ENCODE peak calls at places on chromosomes 13 and 19, in five cellular contexts. F, D, W, X and Y are unnamed samples.

GRCh38 chr13:99446242-99446641 is 55.0 kb upstream of the TM9SF2 start:
- DNase-seq in F (no peak), D (no peak), W (no peak), X (no peak), Y (no peak)

GRCh38 chr13:94711561-94712286 is 621 bp downstream of the SOX21 start:
- DNase-seq in F (peak; percentile 36), D (peak; percentile 43), W (no peak), X (no peak), Y (no peak)

GRCh38 chr13:112895521-112896465 is 73.2 kb upstream of the MCF2L start:
- DNase-seq in F (no peak), D (no peak), W (no peak), X (no peak), Y (no peak)

GRCh38 chr13:20815469-20815868 is 41.7 kb upstream of the EEF1AKMT1 start:
- DNase-seq in F (no peak), D (no peak), W (no peak), X (no peak), Y (no peak)

GRCh38 chr19:35801828-35802227 is 10.8 kb downstream of the PRODH2 start:
- DNase-seq in F (no peak), D (no peak), W (no peak), X (no peak), Y (no peak)

GRCh38 chr19:40549007-40549708 is 27.5 kb upstream of the SHKBP1 start:
- DNase-seq in F (peak; percentile 78), D (peak; percentile 48), W (peak; percentile 58), X (peak; percentile 61), Y (peak; percentile 9)

GRCh38 chr19:48836089-48837017 is at the start of gene HSD17B14:
- DNase-seq in F (peak; percentile 30), D (peak; percentile 38), W (no peak), X (no peak), Y (peak; percentile 11)

GRCh38 chr13:63517376-63517775 is 2101.7 kb upstream of the PCDH20 start:
- DNase-seq in F (no peak), D (peak; percentile 84), W (no peak), X (no peak), Y (no peak)

GRCh38 chr13:41552031-41552430 is 94.7 kb downstream of the RGCC start:
- DNase-seq in F (no peak), D (no peak), W (no peak), X (no peak), Y (no peak)

GRCh38 chr13:93226623-93227279 is at the start of gene GPC6:
- DNase-seq in F (peak; percentile 57), D (peak; percentile 96), W (no peak), X (peak; percentile 44), Y (peak; percentile 79)

GRCh38 chr19:34253711-34254551 is 423 bp upstream of the GARRE1 start:
- DNase-seq in F (peak; percentile 77), D (peak; percentile 66), W (peak; percentile 87), X (peak; percentile 94), Y (no peak)

GRCh38 chr19:34468400-34468799 is 13.2 kb upstream of the WTIP start:
- DNase-seq in F (no peak), D (no peak), W (no peak), X (no peak), Y (no peak)

GRCh38 chr13:73985789-73986188 is 148.4 kb downstream of the KLF12 start:
- DNase-seq in F (no peak), D (no peak), W (no peak), X (no peak), Y (no peak)

GRCh38 chr19:47379398-47379938 is 30.4 kb downstream of the DHX34 start:
- DNase-seq in F (no peak), D (no peak), W (no peak), X (no peak), Y (no peak)

GRCh38 chr19:30780032-30780431 is 407.8 kb downstream of the ZNF536 start:
- DNase-seq in F (no peak), D (no peak), W (no peak), X (no peak), Y (no peak)

GRCh38 chr13:114045113-114045735 is 71.3 kb upstream of the C13orf46 start:
- DNase-seq in F (no peak), D (no peak), W (no peak), X (no peak), Y (no peak)

GRCh38 chr13:33119022-33119735 is 103.0 kb downstream of the KL start:
- DNase-seq in F (no peak), D (peak; percentile 53), W (no peak), X (no peak), Y (peak; percentile 46)

GRCh38 chr13:50357586-50358118 is 342.4 kb downstream of the KCNRG start:
- DNase-seq in F (no peak), D (peak; percentile 87), W (peak; percentile 48), X (no peak), Y (peak; percentile 50)

GRCh38 chr13:99312493-99312883 is 5.3 kb upstream of the GPR183 start:
- DNase-seq in F (no peak), D (peak; percentile 49), W (peak; percentile 44), X (no peak), Y (peak; percentile 87)

GRCh38 chr13:86792153-86792651 is 879.0 kb upstream of the SLITRK5 start:
- DNase-seq in F (no peak), D (no peak), W (no peak), X (no peak), Y (no peak)

GRCh38 chr13:76759877-76760276 is 126.3 kb downstream of the KCTD12 start:
- DNase-seq in F (no peak), D (peak; percentile 38), W (no peak), X (no peak), Y (no peak)

GRCh38 chr19:11332822-11333221 is 6.6 kb downstream of the RAB3D start:
- DNase-seq in F (no peak), D (no peak), W (no peak), X (no peak), Y (no peak)

GRCh38 chr13:78977311-78977710 is 318.4 kb upstream of the OBI1 start:
- DNase-seq in F (no peak), D (no peak), W (no peak), X (no peak), Y (no peak)

GRCh38 chr13:43316997-43317396 is 293.6 kb downstream of the DNAJC15 start:
- DNase-seq in F (no peak), D (peak; percentile 71), W (no peak), X (no peak), Y (no peak)

GRCh38 chr13:89695343-89696257 is 1651.9 kb upstream of the MIR17HG start:
- DNase-seq in F (peak; percentile 67), D (peak; percentile 61), W (peak; percentile 37), X (peak; percentile 24), Y (no peak)

GRCh38 chr19:38183227-38183914 is 40.7 kb downstream of the DPF1 start:
- DNase-seq in F (peak; percentile 43), D (no peak), W (no peak), X (no peak), Y (no peak)

GRCh38 chr19:48999481-49000325 is 6.0 kb downstream of the RUVBL2 start:
- DNase-seq in F (peak; percentile 75), D (peak; percentile 73), W (peak; percentile 56), X (peak; percentile 66), Y (peak; percentile 50)

GRCh38 chr13:63288576-63288975 is 1872.9 kb upstream of the PCDH20 start:
- DNase-seq in F (no peak), D (peak; percentile 13), W (no peak), X (no peak), Y (no peak)

GRCh38 chr19:40567040-40567749 is 9.5 kb upstream of the SHKBP1 start:
- DNase-seq in F (no peak), D (no peak), W (no peak), X (no peak), Y (no peak)

GRCh38 chr13:95457294-95457693 is 95.2 kb upstream of the CLDN10 start:
- DNase-seq in F (no peak), D (no peak), W (no peak), X (no peak), Y (no peak)

GRCh38 chr13:90968510-90968909 is 379.0 kb upstream of the MIR17HG start:
- DNase-seq in F (peak; percentile 20), D (peak; percentile 17), W (no peak), X (no peak), Y (no peak)

GRCh38 chr13:110937511-110938303 is 22.8 kb upstream of the ANKRD10 start:
- DNase-seq in F (no peak), D (no peak), W (no peak), X (no peak), Y (no peak)
- TF ChIP-seq CTCF in F (no peak), D (no peak), W (no peak), X (no peak), Y (no peak)

DNA sequence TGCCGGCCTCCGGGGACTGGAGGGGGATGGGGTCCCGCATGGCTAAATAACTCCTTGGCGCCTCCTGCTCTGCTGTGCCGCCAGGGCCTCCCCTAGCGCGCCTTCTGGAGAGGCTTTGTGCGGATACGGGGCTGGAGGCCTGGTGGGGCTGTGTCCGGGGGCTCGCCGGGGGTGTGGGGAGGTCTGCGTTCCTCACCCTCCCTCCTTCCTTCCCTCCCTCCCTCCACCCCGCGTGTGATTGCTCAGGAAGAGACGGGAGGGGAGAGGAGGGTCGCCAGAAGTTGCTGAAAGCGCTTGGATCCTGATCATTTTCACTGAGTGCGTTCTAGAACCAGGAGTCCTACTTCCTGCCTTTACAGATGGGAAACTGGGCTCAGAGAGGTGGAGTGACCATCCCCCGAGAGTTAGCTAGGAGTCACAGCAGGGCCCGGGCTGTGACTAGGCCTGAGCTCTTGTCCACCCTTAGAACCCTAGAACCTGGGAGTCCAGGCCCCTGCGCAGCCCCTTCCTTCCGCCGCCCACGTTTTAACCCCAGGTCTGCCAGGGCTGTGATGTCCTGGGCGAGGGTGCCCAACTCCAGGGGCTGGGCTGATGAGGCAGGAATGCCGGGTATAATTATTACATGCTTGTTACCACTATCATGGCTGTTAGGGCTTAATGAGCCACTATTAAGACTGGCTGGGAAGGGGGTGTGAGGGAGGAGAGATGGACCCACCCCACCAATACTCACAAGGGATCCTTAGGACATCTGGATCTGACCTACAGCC is 782 bp upstream of the JUND start:
- DNase-seq in F (no peak), D (no peak), W (no peak), X (peak; percentile 57), Y (peak; percentile 57)
- TF ChIP-seq CTCF in F (peak; percentile 24), D (peak; percentile 30), W (no peak), X (no peak), Y (peak; percentile 30)

GRCh38 chr19:1942934-1943555 is 2.1 kb downstream of the CSNK1G2 start:
- DNase-seq in F (no peak), D (peak; percentile 35), W (no peak), X (no peak), Y (no peak)

GRCh38 chr19:1941146-1942077 is at the start of gene CSNK1G2:
- DNase-seq in F (no peak), D (no peak), W (peak; percentile 36), X (no peak), Y (no peak)

GRCh38 chr19:1943661-1944087 is 2.7 kb downstream of the CSNK1G2 start:
- DNase-seq in F (no peak), D (no peak), W (no peak), X (no peak), Y (no peak)

GRCh38 chr19:1944088-1944915 is 3.3 kb downstream of the CSNK1G2 start:
- DNase-seq in F (no peak), D (no peak), W (no peak), X (no peak), Y (no peak)

GRCh38 chr19:1942078-1942933 is 1.3 kb downstream of the CSNK1G2 start:
- DNase-seq in F (peak; percentile 70), D (peak; percentile 68), W (peak; percentile 78), X (peak; percentile 83), Y (peak; percentile 49)
- TF ChIP-seq CTCF in F (no peak), D (no peak), W (no peak), X (no peak), Y (no peak)

DNA sequence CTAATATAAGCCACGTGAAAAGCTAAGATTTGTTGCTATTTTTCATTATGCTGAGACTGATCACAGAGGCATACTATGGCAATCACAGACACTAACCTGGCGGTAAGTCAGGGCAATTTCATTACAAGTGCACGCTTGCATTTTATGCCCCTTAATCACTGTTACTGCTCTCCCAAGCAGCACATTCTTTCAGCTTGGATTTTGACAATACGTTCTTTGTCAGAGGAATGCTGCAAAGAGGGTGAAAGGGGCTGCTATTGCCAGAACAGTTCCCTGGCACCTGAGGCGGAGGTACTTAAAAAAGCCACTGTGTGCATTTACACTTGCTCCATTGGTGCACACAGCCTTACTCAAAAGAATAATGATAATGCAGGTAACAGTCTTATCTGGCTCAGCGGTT is 346.6 kb downstream of the RFC3 start:
- DNase-seq in F (no peak), D (no peak), W (no peak), X (no peak), Y (no peak)
- TF ChIP-seq CTCF in F (no peak), D (no peak), W (no peak), X (no peak), Y (no peak)